ENCODE peak calls at places on chromosomes 3 and 15, in eight cellular contexts. H is IMR-90, E is AG04450, L is fibroblast of lung, F is H9, R is neural crest cell, I is uterus, Z is ovary. B is an unnamed sample.

GRCh38 chr3:52012699-52013098 is 17.0 kb upstream of the RPL29 start:
- DNase-seq in H (no peak), E (no peak), L (no peak), F (no peak), R (no peak), Z (no peak), I (no peak), B (no peak)

GRCh38 chr15:69629631-69630161 is 177.1 kb downstream of the RPLP1 start:
- DNase-seq in F (no peak), E (no peak), R (no peak), I (no peak), H (no peak), L (no peak), Z (no peak), B (no peak)

GRCh38 chr3:145857956-145858355 is 303.0 kb downstream of the PLOD2 start:
- DNase-seq in L (no peak), R (no peak), F (no peak), I (no peak), Z (no peak), E (no peak), H (no peak), B (no peak)

GRCh38 chr3:11534011-11534782 is 109.5 kb downstream of the VGLL4 start:
- DNase-seq in E (no peak), F (no peak), H (no peak), Z (peak), L (no peak), R (no peak), I (no peak), B (no peak)

GRCh38 chr3:8571256-8571655 is 69.6 kb downstream of the LMCD1 start:
- DNase-seq in H (no peak), Z (no peak), L (no peak), E (no peak), F (no peak), I (no peak), R (no peak), B (no peak)

GRCh38 chr15:35624881-35625280 is 78.9 kb upstream of the DPH6 start:
- DNase-seq in I (peak), Z (no peak), R (no peak), F (no peak), E (peak), H (peak), L (peak), B (no peak)

GRCh38 chr3:102747611-102748010 is 312.8 kb downstream of the ZPLD1 start:
- DNase-seq in L (no peak), H (no peak), I (no peak), R (no peak), E (no peak), F (no peak), Z (no peak), B (no peak)

GRCh38 chr3:20561166-20561565 is 375.2 kb upstream of the SGO1 start:
- DNase-seq in E (no peak), Z (no peak), L (peak), H (no peak), F (no peak), I (no peak), R (no peak), B (no peak)

GRCh38 chr3:153903430-153903829 is 217.8 kb upstream of the ARHGEF26 start:
- DNase-seq in Z (no peak), L (no peak), H (no peak), F (peak), R (no peak), E (no peak), I (no peak), B (no peak)

GRCh38 chr15:64275934-64276333 is 80.0 kb downstream of the CSNK1G1 start:
- DNase-seq in L (no peak), I (no peak), R (no peak), E (no peak), Z (no peak), H (no peak), F (no peak), B (peak)

GRCh38 chr15:67085818-67086649 is 20.6 kb downstream of the SMAD3 start:
- DNase-seq in I (no peak), F (no peak), H (peak), R (no peak), L (peak), E (peak), Z (no peak), B (peak)

GRCh38 chr3:98971183-98971681 is 69.7 kb upstream of the DCBLD2 start:
- DNase-seq in H (peak), L (peak), I (no peak), E (no peak), Z (no peak), R (no peak), F (no peak), B (no peak)

GRCh38 chr15:92809880-92810361 is 90.2 kb upstream of the CHD2 start:
- DNase-seq in E (no peak), Z (no peak), I (peak), L (peak), F (no peak), H (peak), R (no peak), B (peak)

GRCh38 chr15:67267440-67267839 is 12.9 kb downstream of the IQCH start:
- DNase-seq in I (no peak), L (no peak), R (no peak), H (no peak), E (no peak), F (no peak), Z (no peak), B (no peak)

GRCh38 chr3:21260507-21260906 is 490.5 kb downstream of the ZNF385D start:
- DNase-seq in E (no peak), R (no peak), I (no peak), Z (no peak), F (no peak), H (no peak), L (no peak), B (no peak)

GRCh38 chr3:127166501-127167065 is 26.3 kb upstream of the PRR23E start:
- DNase-seq in I (no peak), Z (no peak), L (no peak), E (no peak), R (no peak), F (no peak), H (no peak), B (no peak)

GRCh38 chr3:148737104-148737525 is 39.4 kb downstream of the AGTR1 start:
- DNase-seq in R (no peak), I (peak), H (peak), E (no peak), Z (no peak), F (no peak), L (no peak), B (no peak)

GRCh38 chr15:89404023-89404422 is 69.4 kb upstream of the POLG start:
- DNase-seq in H (no peak), E (no peak), Z (no peak), L (no peak), R (no peak), F (no peak), I (no peak), B (no peak)

GRCh38 chr3:192042116-192042515 is 581.2 kb downstream of the PYDC2 start:
- DNase-seq in F (no peak), Z (no peak), H (no peak), L (no peak), R (no peak), E (no peak), I (no peak), B (peak)

GRCh38 chr3:52428151-52429005 is 16.5 kb downstream of the SEMA3G start:
- DNase-seq in L (peak), I (peak), F (peak), Z (peak), E (peak), R (peak), H (peak), B (peak)

GRCh38 chr3:152365126-152365525 is 96.4 kb downstream of the MBNL1 start:
- DNase-seq in Z (no peak), E (no peak), R (no peak), L (no peak), H (no peak), I (no peak), F (no peak), B (no peak)

GRCh38 chr3:149273096-149273751 is 51.6 kb upstream of the CP start:
- DNase-seq in H (peak), I (peak), R (peak), F (peak), Z (no peak), L (peak), E (peak), B (peak)

GRCh38 chr3:11240496-11240895 is 31.7 kb upstream of the ATG7 start:
- DNase-seq in H (no peak), E (no peak), I (no peak), L (peak), Z (no peak), R (no peak), F (no peak), B (no peak)

GRCh38 chr15:51022206-51022605 is 72.5 kb downstream of the TNFAIP8L3 start:
- DNase-seq in F (no peak), L (peak), R (no peak), H (peak), I (no peak), E (no peak), Z (no peak), B (no peak)

GRCh38 chr15:47786371-47786770 is 69.1 kb downstream of the SEMA6D start:
- DNase-seq in I (no peak), H (peak), F (no peak), L (no peak), Z (no peak), E (no peak), R (no peak), B (no peak)

GRCh38 chr3:61814674-61815073 is 253.3 kb downstream of the PTPRG start:
- DNase-seq in R (no peak), F (no peak), H (no peak), E (no peak), I (no peak), Z (no peak), L (no peak), B (no peak)

GRCh38 chr3:77746048-77746447 is 706.1 kb downstream of the ROBO2 start:
- DNase-seq in R (no peak), Z (no peak), E (no peak), L (no peak), I (no peak), F (no peak), H (no peak), B (no peak)

GRCh38 chr3:57953541-57953940 is 54.7 kb upstream of the FLNB start:
- DNase-seq in I (no peak), L (no peak), H (no peak), Z (no peak), F (no peak), E (no peak), R (no peak), B (no peak)

GRCh38 chr15:96356494-96357455 is 26.3 kb downstream of the NR2F2 start:
- DNase-seq in H (peak), F (peak), L (peak), Z (peak), I (peak), E (peak), R (peak), B (peak)

GRCh38 chr3:129106320-129106719 is 15.3 kb downstream of the RAB43 start:
- DNase-seq in L (no peak), I (no peak), F (no peak), R (no peak), Z (no peak), E (no peak), H (no peak), B (no peak)

GRCh38 chr3:33716227-33716626 is 1.8 kb downstream of the CLASP2 start:
- DNase-seq in Z (no peak), F (no peak), I (no peak), H (no peak), L (no peak), R (no peak), E (no peak), B (no peak)

DNA sequence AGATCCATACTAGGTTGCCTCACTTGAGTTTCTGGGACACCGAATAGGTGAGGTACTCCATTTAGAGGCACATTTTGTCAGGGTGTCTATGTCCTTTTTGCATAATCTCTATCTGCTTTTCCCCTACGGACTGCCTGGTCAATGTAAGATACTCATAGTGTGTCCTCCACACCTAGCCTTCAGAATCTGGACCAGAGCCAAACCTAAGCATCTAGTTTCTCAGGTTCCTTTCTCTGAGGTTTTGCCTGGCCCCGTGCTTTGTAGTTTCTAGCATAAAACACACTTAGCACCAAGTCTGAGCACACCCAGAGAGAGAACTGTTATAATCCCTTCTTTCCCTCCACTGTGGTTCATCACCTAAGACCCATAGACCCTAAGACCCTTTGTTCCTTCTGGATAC is 105.9 kb upstream of the MLF1 start:
- DNase-seq in Z (no peak), E (no peak), H (no peak), I (no peak), F (no peak), L (no peak), R (no peak), B (no peak)
- TF ChIP-seq CTCF in Z (no peak), E (no peak), H (no peak), I (no peak), F (no peak), L (no peak), R (no peak), B (no peak)

GRCh38 chr3:179902061-179902460 is 134.7 kb downstream of the PEX5L start:
- DNase-seq in F (no peak), I (no peak), R (no peak), H (no peak), E (no peak), Z (no peak), L (no peak), B (no peak)

GRCh38 chr3:179907784-179908482 is 128.8 kb downstream of the PEX5L start:
- DNase-seq in F (no peak), E (no peak), R (no peak), H (no peak), Z (no peak), L (no peak), I (no peak), B (no peak)
- TF ChIP-seq CTCF in F (no peak), E (no peak), R (no peak), H (no peak), Z (no peak), L (no peak), I (no peak), B (no peak)

GRCh38 chr15:101773496-101774100 is 29.7 kb upstream of the OR4F6 start:
- DNase-seq in I (no peak), R (no peak), L (no peak), Z (no peak), E (no peak), F (peak), H (no peak), B (no peak)
- TF ChIP-seq CTCF in I (no peak), R (no peak), L (no peak), Z (no peak), E (no peak), F (peak), H (no peak), B (peak)

DNA sequence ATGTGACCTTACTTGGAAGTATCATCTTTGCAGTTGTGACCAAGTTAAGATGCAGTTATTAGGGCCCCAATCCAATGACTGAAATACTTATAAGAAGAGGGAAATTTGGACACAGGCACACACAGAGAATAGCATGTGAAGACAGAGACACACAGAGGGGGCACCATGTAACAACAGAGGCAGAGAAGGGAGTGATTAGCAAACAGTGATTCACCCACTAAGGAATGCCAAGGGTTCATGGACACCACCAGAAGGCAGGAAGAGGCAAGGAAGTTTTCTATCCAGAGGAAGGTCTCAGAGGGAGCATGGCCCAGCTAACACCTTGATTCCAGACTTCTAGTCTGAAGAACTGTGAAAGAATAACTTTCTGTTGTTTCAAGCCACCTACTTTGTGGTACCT is 25.0 kb downstream of the SIDT1 start:
- DNase-seq in Z (no peak), F (no peak), L (peak), H (peak), I (no peak), E (no peak), R (no peak), B (no peak)
- TF ChIP-seq CTCF in Z (no peak), F (no peak), L (no peak), H (no peak), I (no peak), E (no peak), R (no peak), B (no peak)

GRCh38 chr3:27914199-27914598 is 192.1 kb upstream of the EOMES start:
- DNase-seq in F (peak), E (no peak), H (no peak), L (no peak), I (no peak), R (no peak), Z (no peak), B (no peak)
- TF ChIP-seq CTCF in F (peak), E (no peak), H (no peak), L (no peak), I (no peak), R (no peak), Z (no peak), B (peak)

GRCh38 chr3:141192345-141192744 is 39.3 kb upstream of the PXYLP1 start:
- DNase-seq in E (peak), F (peak), I (peak), Z (peak), L (peak), R (peak), H (peak), B (peak)
- TF ChIP-seq CTCF in E (peak), F (peak), I (peak), Z (peak), L (peak), R (peak), H (peak), B (peak)

DNA sequence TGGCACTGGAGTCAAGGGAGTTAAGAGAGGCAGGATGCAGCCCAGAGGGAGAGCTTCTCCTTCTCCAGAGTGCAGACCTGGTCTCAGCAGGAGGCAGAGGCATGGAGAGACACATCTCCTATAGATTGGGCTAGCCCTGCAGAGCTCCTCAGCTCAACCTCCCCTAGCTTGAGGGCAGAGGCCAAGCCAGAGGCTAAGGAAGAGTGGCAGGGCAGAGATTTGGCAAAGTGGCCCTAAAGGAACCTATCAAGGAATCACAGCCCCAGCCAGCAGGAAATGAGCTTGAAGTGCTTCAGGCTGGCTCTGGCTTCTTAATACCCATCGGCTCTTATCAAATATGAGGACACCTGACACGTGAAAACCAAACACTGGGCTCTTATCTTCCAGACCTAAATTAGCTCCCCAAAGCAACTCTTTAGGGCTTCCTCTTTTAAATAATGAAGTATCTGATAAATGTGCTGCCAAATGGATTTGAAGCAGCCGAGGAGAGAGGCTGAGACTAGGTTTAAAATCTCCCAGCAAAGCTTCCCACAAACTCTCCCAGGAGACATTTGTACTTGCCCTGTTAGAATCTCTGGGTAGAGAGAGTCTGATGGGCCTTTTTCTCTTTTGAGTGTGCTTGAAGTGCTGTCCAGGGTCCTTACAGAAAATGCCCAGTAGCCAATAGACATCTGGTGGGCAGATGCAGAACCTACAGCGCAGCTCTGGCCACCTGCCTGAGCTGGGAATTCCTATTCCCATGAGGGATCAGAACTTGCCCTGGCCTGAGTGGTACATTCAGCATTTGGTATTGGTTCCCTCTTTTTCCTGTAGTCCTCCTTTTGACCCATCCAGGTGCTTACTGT is 271.4 kb downstream of the CLSTN2 start:
- DNase-seq in R (no peak), L (peak), I (no peak), Z (peak), E (no peak), F (peak), H (peak), B (no peak)
- TF ChIP-seq CTCF in R (peak), L (no peak), I (no peak), Z (no peak), E (peak), F (peak), H (no peak), B (no peak)

B was measured in GM10248.